ENCODE peak calls at places on chromosomes 5 and 9, in ten cellular contexts. U is GM23248; K is CD8-positive, alpha-beta memory T cell; R is sigmoid colon; H is pancreas; I is stomach; C is cardiac muscle cell; J is heart left ventricle; V is astrocyte of the spinal cord; D is neural progenitor cell. N is an unnamed sample.

GRCh38 chr9:96061293-96061987 is 185.9 kb downstream of the ERCC6L2 start:
- DNase-seq in U (peak; percentile 49), K (peak; percentile 21), R (no peak), H (no peak), I (peak; percentile 57), C (peak; percentile 77), J (peak; percentile 40), V (peak; percentile 41), D (peak; percentile 50), N (peak; percentile 76)

GRCh38 chr9:38244971-38245370 is 147.5 kb upstream of the ALDH1B1 start:
- DNase-seq in U (no peak), K (no peak), R (no peak), H (no peak), I (no peak), C (no peak), J (no peak), V (no peak), D (no peak), N (no peak)

GRCh38 chr9:107422189-107422802 is 67.3 kb downstream of the KLF4 start:
- DNase-seq in U (peak; percentile 85), K (no peak), R (peak; percentile 75), H (peak; percentile 62), I (peak; percentile 79), C (peak; percentile 85), J (peak; percentile 54), V (peak; percentile 55), D (peak; percentile 92), N (peak; percentile 93)

GRCh38 chr9:38293022-38293421 is 99.5 kb upstream of the ALDH1B1 start:
- DNase-seq in U (no peak), K (no peak), R (no peak), H (no peak), I (no peak), C (no peak), J (no peak), V (no peak), D (no peak), N (no peak)

GRCh38 chr9:136710543-136710942 is 1.8 kb upstream of the DIPK1B start:
- DNase-seq in U (peak; percentile 66), K (no peak), R (no peak), H (no peak), I (no peak), C (no peak), J (no peak), V (no peak), D (no peak), N (no peak)

GRCh38 chr9:89223398-89223977 is 44.9 kb upstream of the SHC3 start:
- DNase-seq in U (peak; percentile 47), K (no peak), R (no peak), H (no peak), I (no peak), C (peak; percentile 26), J (no peak), V (no peak), D (no peak), N (no peak)

GRCh38 chr9:124199474-124199873 is 58.3 kb upstream of the NEK6 start:
- DNase-seq in U (no peak), K (no peak), R (peak; percentile 24), H (no peak), I (no peak), C (no peak), J (no peak), V (no peak), D (no peak), N (no peak)

GRCh38 chr9:130597228-130597627 is 17.9 kb downstream of the FUBP3 start:
- DNase-seq in U (no peak), K (no peak), R (no peak), H (no peak), I (no peak), C (no peak), J (no peak), V (no peak), D (no peak), N (no peak)

GRCh38 chr5:64635056-64635686 is 55.1 kb upstream of the SHISAL2B start:
- DNase-seq in U (peak; percentile 31), K (no peak), R (no peak), H (no peak), I (no peak), C (peak; percentile 59), J (no peak), V (peak; percentile 40), D (peak; percentile 27), N (peak; percentile 34)

GRCh38 chr9:75623462-75623861 is 267.0 kb upstream of the PCSK5 start:
- DNase-seq in U (no peak), K (no peak), R (no peak), H (no peak), I (no peak), C (no peak), J (no peak), V (no peak), D (no peak), N (no peak)

GRCh38 chr5:14061106-14061505 is 82.0 kb upstream of the TRIO start:
- DNase-seq in U (no peak), K (no peak), R (no peak), H (no peak), I (no peak), C (no peak), J (no peak), V (no peak), D (no peak), N (peak; percentile 47)

GRCh38 chr5:177086918-177087706 is 397 bp downstream of the FGFR4 start:
- DNase-seq in U (peak; percentile 32), K (peak; percentile 62), R (no peak), H (peak; percentile 94), I (peak; percentile 70), C (peak; percentile 36), J (no peak), V (peak; percentile 12), D (peak; percentile 84), N (peak; percentile 87)

GRCh38 chr5:98461485-98461884 is 312.0 kb upstream of the RGMB start:
- DNase-seq in U (no peak), K (no peak), R (no peak), H (no peak), I (no peak), C (no peak), J (no peak), V (no peak), D (no peak), N (no peak)

GRCh38 chr9:16335788-16336580 is 534.5 kb downstream of the BNC2 start:
- DNase-seq in U (peak; percentile 100), K (no peak), R (peak; percentile 93), H (no peak), I (no peak), C (peak; percentile 99), J (no peak), V (peak; percentile 98), D (no peak), N (no peak)

DNA sequence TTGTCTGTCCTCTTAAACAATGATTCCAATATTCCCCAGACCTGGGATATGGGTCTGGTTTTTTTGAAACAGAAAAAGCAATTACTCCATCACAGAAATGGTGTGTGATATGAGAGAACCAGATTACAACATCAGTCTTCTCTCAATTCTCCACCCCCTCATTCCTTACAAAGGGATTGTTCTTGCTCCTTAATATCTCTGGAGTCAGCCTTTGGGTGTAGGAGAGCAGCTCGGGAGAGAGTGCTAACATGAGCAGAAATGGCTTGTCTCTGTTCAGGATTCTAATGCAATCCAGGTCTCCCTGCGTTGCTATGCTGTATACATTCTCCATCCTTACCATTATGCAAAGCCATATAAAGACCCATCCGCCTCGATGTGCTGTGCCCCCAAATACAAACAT is 32.7 kb downstream of the ZFAND5 start:
- DNase-seq in U (peak; percentile 32), K (no peak), R (no peak), H (no peak), I (no peak), C (peak; percentile 51), J (no peak), V (no peak), D (no peak), N (no peak)
- H3K4me3 ChIP-seq in U (no peak overlapping the region), K (no peak overlapping the region), R (no peak overlapping the region), H (no peak overlapping the region), I (no peak overlapping the region), C (no peak overlapping the region), J (no peak overlapping the region), V (no peak overlapping the region), D (no peak overlapping the region), N (no peak overlapping the region)

DNA sequence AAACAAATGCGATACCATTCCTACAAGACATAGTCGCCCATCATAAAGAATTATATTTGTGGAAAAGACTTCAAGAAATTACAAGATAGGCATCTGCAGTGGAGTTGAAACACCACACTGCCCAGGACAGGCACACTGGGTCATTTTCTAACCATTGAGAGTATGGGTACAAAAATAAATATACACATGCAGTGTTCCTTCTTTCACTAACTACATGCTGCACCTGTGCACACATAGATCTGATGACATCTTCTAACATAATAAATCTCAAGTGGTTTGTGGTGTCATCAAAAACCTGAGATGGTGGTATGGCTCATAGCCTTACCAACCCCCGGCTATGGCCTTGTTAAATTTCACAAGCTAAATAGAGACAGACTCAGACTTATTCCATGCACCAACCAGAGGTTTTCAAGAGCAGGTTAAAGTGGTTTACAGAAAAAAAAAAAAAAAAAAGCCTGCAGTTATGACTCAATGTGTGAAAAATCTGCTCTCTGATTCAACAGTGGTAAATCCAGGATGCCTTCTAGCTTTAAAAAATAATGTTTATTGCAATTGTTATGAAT is 12.4 kb upstream of the NFIB start:
- DNase-seq in U (peak; percentile 75), K (no peak), R (no peak), H (no peak), I (no peak), C (peak; percentile 56), J (no peak), V (peak; percentile 86), D (no peak), N (no peak)
- H3K4me3 ChIP-seq in U (no peak overlapping the region), K (no peak overlapping the region), R (no peak overlapping the region), H (no peak overlapping the region), I (no peak overlapping the region), C (no peak overlapping the region), J (no peak overlapping the region), V (no peak overlapping the region), D (no peak overlapping the region), N (no peak overlapping the region)

DNA sequence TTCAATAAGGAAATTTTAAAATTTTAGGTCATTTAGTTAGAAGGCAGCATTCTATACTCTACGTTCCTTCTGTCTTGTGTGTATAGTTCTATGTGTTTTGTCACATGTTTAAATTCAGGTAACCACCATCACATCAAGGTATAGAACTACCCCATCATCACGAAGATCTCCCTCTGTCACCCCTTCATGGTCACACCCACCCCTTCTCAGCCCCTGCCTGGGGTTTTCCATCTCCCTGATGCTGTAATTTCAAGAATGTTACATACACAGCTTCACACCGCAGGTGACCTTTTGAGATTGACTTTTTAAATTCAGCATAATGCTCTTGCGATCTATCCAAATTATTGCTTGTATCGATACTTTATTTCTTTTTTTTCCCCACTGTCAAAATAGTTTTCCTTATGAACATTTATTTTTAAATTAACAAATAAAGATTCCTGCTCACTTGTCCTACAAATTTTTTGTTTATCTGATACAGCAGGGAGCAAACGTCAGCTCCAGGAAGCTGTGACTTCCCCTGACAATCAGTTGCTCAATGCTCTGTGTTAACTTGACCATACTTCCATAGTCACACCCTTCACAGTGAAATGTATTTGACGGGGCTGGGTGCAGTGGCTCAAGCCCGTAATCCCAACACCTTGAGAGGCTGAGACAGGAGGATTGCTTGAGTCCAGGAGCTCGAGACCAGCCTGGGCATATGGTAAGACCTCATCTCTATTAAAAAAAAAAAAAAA is 10.2 kb downstream of the BTNL8 start:
- DNase-seq in U (no peak), K (no peak), R (no peak), H (no peak), I (no peak), C (no peak), J (no peak), V (no peak), D (no peak), N (peak; percentile 57)
- H3K4me3 ChIP-seq in U (no peak overlapping the region), K (no peak overlapping the region), R (no peak overlapping the region), H (no peak overlapping the region), I (no peak overlapping the region), C (no peak overlapping the region), J (no peak overlapping the region), V (no peak overlapping the region), D (no peak overlapping the region), N (no peak overlapping the region)

GRCh38 chr9:133691659-133692363 is 46.3 kb downstream of the SARDH start:
- DNase-seq in U (peak; percentile 24), K (no peak), R (no peak), H (peak; percentile 51), I (no peak), C (peak; percentile 41), J (no peak), V (peak; percentile 37), D (no peak), N (no peak)
- H3K4me3 ChIP-seq in U (no peak overlapping the region), K (no peak overlapping the region), R (no peak overlapping the region), H (no peak overlapping the region), I (no peak overlapping the region), C (no peak overlapping the region), J (no peak overlapping the region), V (no peak overlapping the region), D (no peak overlapping the region), N (no peak overlapping the region)

N was measured in mesendoderm.